ENCODE peak calls at places on chromosome 16, in ten cellular contexts. D, I, Q, P, T, L, K, R, C and H are unnamed samples.

GRCh38 chr16:31420037-31420436 is 8.1 kb downstream of the COX6A2 start:
- DNase-seq in D (no peak), I (no peak), Q (no peak), P (no peak), T (no peak), L (no peak), K (no peak), R (no peak), C (no peak), H (no peak)

GRCh38 chr16:12661656-12662172 is 142.0 kb downstream of the CPPED1 start:
- DNase-seq in D (no peak), I (peak), Q (no peak), P (no peak), T (no peak), L (no peak), K (no peak), R (no peak), C (no peak), H (no peak)

GRCh38 chr16:88804552-88805339 is 1.2 kb downstream of the CDT1 start:
- DNase-seq in D (no peak), I (peak), Q (no peak), P (no peak), T (peak), L (no peak), K (peak), R (peak), C (no peak), H (no peak)

GRCh38 chr16:1019234-1019933 is 37.8 kb downstream of the SOX8 start:
- DNase-seq in D (peak), I (no peak), Q (no peak), P (peak), T (no peak), L (no peak), K (peak), R (no peak), C (no peak), H (no peak)

GRCh38 chr16:4244254-4244812 is 2.5 kb upstream of the SRL start:
- DNase-seq in D (peak), I (peak), Q (no peak), P (no peak), T (no peak), L (no peak), K (no peak), R (no peak), C (no peak), H (no peak)

GRCh38 chr16:12141556-12141955 is 165.0 kb downstream of the SNX29 start:
- DNase-seq in D (no peak), I (peak), Q (no peak), P (no peak), T (no peak), L (no peak), K (no peak), R (no peak), C (no peak), H (no peak)

GRCh38 chr16:78638371-78638770 is 538.9 kb downstream of the WWOX start:
- DNase-seq in D (no peak), I (peak), Q (no peak), P (no peak), T (no peak), L (no peak), K (no peak), R (no peak), C (no peak), H (no peak)

GRCh38 chr16:14489460-14489859 is 140.6 kb downstream of the PARN start:
- DNase-seq in D (peak), I (peak), Q (no peak), P (no peak), T (no peak), L (no peak), K (no peak), R (no peak), C (no peak), H (no peak)

GRCh38 chr16:2482181-2483107 is 7.5 kb downstream of the TBC1D24 start:
- DNase-seq in D (no peak), I (no peak), Q (no peak), P (peak), T (no peak), L (no peak), K (no peak), R (no peak), C (peak), H (no peak)

GRCh38 chr16:557463-558297 is 2.5 kb upstream of the PRR35 start:
- DNase-seq in D (no peak), I (no peak), Q (no peak), P (no peak), T (no peak), L (no peak), K (no peak), R (no peak), C (no peak), H (no peak)

GRCh38 chr16:70715113-70715711 is 29.4 kb upstream of the MTSS2 start:
- DNase-seq in D (peak), I (peak), Q (no peak), P (no peak), T (no peak), L (no peak), K (peak), R (no peak), C (peak), H (no peak)

GRCh38 chr16:2524339-2524938 is 4.3 kb downstream of the AMDHD2 start:
- DNase-seq in D (no peak), I (no peak), Q (no peak), P (no peak), T (no peak), L (no peak), K (no peak), R (no peak), C (no peak), H (no peak)

GRCh38 chr16:4217246-4218131 is 24.4 kb downstream of the SRL start:
- DNase-seq in D (no peak), I (peak), Q (no peak), P (no peak), T (no peak), L (no peak), K (no peak), R (peak), C (no peak), H (no peak)

GRCh38 chr16:27720731-27721547 is 171.0 kb downstream of the KATNIP start:
- DNase-seq in D (no peak), I (no peak), Q (no peak), P (peak), T (no peak), L (no peak), K (no peak), R (no peak), C (no peak), H (no peak)

GRCh38 chr16:4586297-4586696 is 28.4 kb downstream of the UBALD1 start:
- DNase-seq in D (no peak), I (no peak), Q (no peak), P (no peak), T (no peak), L (no peak), K (no peak), R (no peak), C (no peak), H (no peak)

GRCh38 chr16:15739940-15740339 is 89.9 kb downstream of the NDE1 start:
- DNase-seq in D (no peak), I (no peak), Q (no peak), P (no peak), T (no peak), L (no peak), K (no peak), R (no peak), C (no peak), H (no peak)

GRCh38 chr16:25035494-25036405 is 20.6 kb upstream of the ARHGAP17 start:
- DNase-seq in D (peak), I (no peak), Q (no peak), P (no peak), T (no peak), L (no peak), K (peak), R (no peak), C (no peak), H (no peak)

GRCh38 chr16:71338193-71338592 is 20.3 kb upstream of the CALB2 start:
- DNase-seq in D (no peak), I (peak), Q (no peak), P (no peak), T (no peak), L (no peak), K (peak), R (no peak), C (no peak), H (no peak)

GRCh38 chr16:31472559-31473203 is 729 bp downstream of the TGFB1I1 start:
- DNase-seq in D (peak), I (peak), Q (no peak), P (no peak), T (peak), L (no peak), K (peak), R (peak), C (peak), H (no peak)

GRCh38 chr16:22091721-22092120 is 620 bp upstream of the VWA3A start:
- DNase-seq in D (no peak), I (peak), Q (no peak), P (no peak), T (no peak), L (no peak), K (no peak), R (no peak), C (no peak), H (no peak)

GRCh38 chr16:83803811-83804210 is 4.0 kb upstream of the HSBP1 start:
- DNase-seq in D (no peak), I (no peak), Q (no peak), P (no peak), T (no peak), L (no peak), K (no peak), R (no peak), C (no peak), H (no peak)

GRCh38 chr16:57621521-57622268 is 6.7 kb upstream of the ADGRG1 start:
- DNase-seq in D (no peak), I (no peak), Q (no peak), P (no peak), T (no peak), L (no peak), K (no peak), R (no peak), C (no peak), H (no peak)

GRCh38 chr16:57260294-57260929 is 15.4 kb downstream of the ARL2BP start:
- DNase-seq in D (peak), I (peak), Q (peak), P (peak), T (peak), L (no peak), K (peak), R (no peak), C (peak), H (no peak)

GRCh38 chr16:1981972-1982574 is 804 bp upstream of the NOXO1 start:
- DNase-seq in D (no peak), I (no peak), Q (no peak), P (peak), T (no peak), L (no peak), K (peak), R (no peak), C (no peak), H (no peak)

GRCh38 chr16:89505204-89506112 is 2.7 kb upstream of the SPG7 start:
- DNase-seq in D (peak), I (no peak), Q (peak), P (peak), T (peak), L (peak), K (peak), R (no peak), C (peak), H (peak)

GRCh38 chr16:63890072-63890471 is 1231.8 kb downstream of the CDH11 start:
- DNase-seq in D (peak), I (no peak), Q (no peak), P (peak), T (no peak), L (no peak), K (no peak), R (no peak), C (no peak), H (no peak)

GRCh38 chr16:87414251-87414680 is 22.1 kb downstream of the MAP1LC3B start:
- DNase-seq in D (no peak), I (no peak), Q (no peak), P (no peak), T (no peak), L (no peak), K (no peak), R (no peak), C (no peak), H (no peak)

GRCh38 chr16:1964046-1964505 is 550 bp downstream of the RPS2 start:
- DNase-seq in D (no peak), I (peak), Q (peak), P (no peak), T (peak), L (no peak), K (no peak), R (peak), C (no peak), H (no peak)

GRCh38 chr16:52439171-52439701 is 107.7 kb downstream of the TOX3 start:
- DNase-seq in D (no peak), I (no peak), Q (no peak), P (no peak), T (no peak), L (no peak), K (no peak), R (no peak), C (no peak), H (no peak)

GRCh38 chr16:76661691-76662090 is 384.5 kb downstream of the CNTNAP4 start:
- DNase-seq in D (no peak), I (no peak), Q (no peak), P (no peak), T (no peak), L (no peak), K (no peak), R (no peak), C (no peak), H (no peak)

GRCh38 chr16:49492090-49492801 is 118.6 kb downstream of the C16orf78 start:
- DNase-seq in D (peak), I (peak), Q (no peak), P (peak), T (peak), L (no peak), K (peak), R (no peak), C (no peak), H (peak)

GRCh38 chr16:77807-78443 is at the start of gene MPG:
- DNase-seq in D (peak), I (peak), Q (peak), P (peak), T (peak), L (peak), K (peak), R (peak), C (no peak), H (peak)

GRCh38 chr16:58515871-58516767 is 802 bp downstream of the SETD6 start:
- DNase-seq in D (no peak), I (peak), Q (peak), P (no peak), T (peak), L (no peak), K (no peak), R (no peak), C (no peak), H (peak)

GRCh38 chr16:54237-54581 is 581 bp downstream of the SNRNP25 start:
- DNase-seq in D (no peak), I (no peak), Q (no peak), P (no peak), T (no peak), L (no peak), K (no peak), R (no peak), C (no peak), H (no peak)

GRCh38 chr16:57708168-57708567 is 13.6 kb downstream of the DRC7 start:
- DNase-seq in D (no peak), I (no peak), Q (no peak), P (no peak), T (no peak), L (no peak), K (no peak), R (no peak), C (no peak), H (no peak)

GRCh38 chr16:87634411-87634810 is 32.1 kb downstream of the JPH3 start:
- DNase-seq in D (no peak), I (no peak), Q (no peak), P (no peak), T (no peak), L (no peak), K (no peak), R (no peak), C (no peak), H (no peak)

GRCh38 chr16:22977294-22977697 is 163.3 kb downstream of the HS3ST2 start:
- DNase-seq in D (no peak), I (peak), Q (no peak), P (peak), T (no peak), L (no peak), K (peak), R (no peak), C (no peak), H (no peak)

GRCh38 chr16:47037396-47037745 is 63.9 kb upstream of the DNAJA2 start:
- DNase-seq in D (no peak), I (no peak), Q (no peak), P (peak), T (peak), L (no peak), K (no peak), R (no peak), C (no peak), H (peak)

GRCh38 chr16:20847577-20847976 is 41.2 kb downstream of the REXO5 start:
- DNase-seq in D (no peak), I (no peak), Q (no peak), P (no peak), T (no peak), L (no peak), K (no peak), R (no peak), C (no peak), H (no peak)